ENCODE peak calls at places on chromosomes 4 and X, in eight cellular contexts. One of them, this sample, is unnamed. For H3K4me1 and H3K36me3, the result is how much of the 10 kb centered on the place peaks cover.

GRCh38 chrX:46838974-46839480 is 2.2 kb downstream of the RP2 start:
- DNase-seq in astrocyte: no peak
- DNase-seq in IMR-90: peak
- DNase-seq in right lobe of liver: no peak
- DNase-seq in Caco-2: no peak
- DNase-seq in SK-N-SH: no peak
- DNase-seq in adipocyte: peak
- DNase-seq in hepatocyte: no peak
- DNase-seq in this sample: no peak

GRCh38 chr4:2354760-2355159 is 63.7 kb downstream of the ZFYVE28 start:
- DNase-seq in astrocyte: no peak
- DNase-seq in IMR-90: no peak
- DNase-seq in right lobe of liver: peak
- DNase-seq in Caco-2: no peak
- DNase-seq in SK-N-SH: peak
- DNase-seq in adipocyte: no peak
- DNase-seq in hepatocyte: no peak
- DNase-seq in this sample: no peak

GRCh38 chrX:153307546-153308175 is 13.9 kb downstream of the PNMA6F start:
- DNase-seq in astrocyte: no peak
- DNase-seq in IMR-90: no peak
- DNase-seq in right lobe of liver: no peak
- DNase-seq in Caco-2: no peak
- DNase-seq in SK-N-SH: no peak
- DNase-seq in adipocyte: peak
- DNase-seq in hepatocyte: no peak
- DNase-seq in this sample: no peak

GRCh38 chrX:20988118-20988517 is 386.1 kb upstream of the CNKSR2 start:
- DNase-seq in astrocyte: peak
- DNase-seq in IMR-90: no peak
- DNase-seq in right lobe of liver: no peak
- DNase-seq in Caco-2: no peak
- DNase-seq in SK-N-SH: no peak
- DNase-seq in adipocyte: no peak
- DNase-seq in hepatocyte: no peak
- DNase-seq in this sample: no peak

GRCh38 chr4:99209671-99210070 is 9.4 kb downstream of the ADH6 start:
- DNase-seq in astrocyte: peak
- DNase-seq in IMR-90: peak
- DNase-seq in right lobe of liver: no peak
- DNase-seq in Caco-2: no peak
- DNase-seq in SK-N-SH: no peak
- DNase-seq in adipocyte: peak
- DNase-seq in hepatocyte: no peak
- DNase-seq in this sample: no peak

GRCh38 chr4:153510252-153511001 is 44.3 kb downstream of the TMEM131L start:
- DNase-seq in astrocyte: no peak
- DNase-seq in IMR-90: no peak
- DNase-seq in right lobe of liver: no peak
- DNase-seq in Caco-2: no peak
- DNase-seq in SK-N-SH: no peak
- DNase-seq in adipocyte: no peak
- DNase-seq in hepatocyte: no peak
- DNase-seq in this sample: no peak

GRCh38 chrX:133850414-133850813 is 135.0 kb downstream of the GPC3 start:
- DNase-seq in astrocyte: no peak
- DNase-seq in IMR-90: no peak
- DNase-seq in right lobe of liver: no peak
- DNase-seq in Caco-2: no peak
- DNase-seq in SK-N-SH: no peak
- DNase-seq in adipocyte: peak
- DNase-seq in hepatocyte: no peak
- DNase-seq in this sample: no peak

GRCh38 chrX:107672955-107673378 is 44.7 kb downstream of the PRPS1 start:
- DNase-seq in astrocyte: peak
- DNase-seq in IMR-90: peak
- DNase-seq in right lobe of liver: peak
- DNase-seq in Caco-2: peak
- DNase-seq in SK-N-SH: peak
- DNase-seq in adipocyte: peak
- DNase-seq in hepatocyte: peak
- DNase-seq in this sample: peak

GRCh38 chr4:139555705-139556070 is 331 bp downstream of the SETD7 start:
- DNase-seq in astrocyte: no peak
- DNase-seq in IMR-90: no peak
- DNase-seq in right lobe of liver: peak
- DNase-seq in Caco-2: peak
- DNase-seq in SK-N-SH: peak
- DNase-seq in adipocyte: peak
- DNase-seq in hepatocyte: peak
- DNase-seq in this sample: no peak

GRCh38 chr4:112517911-112518310 is 1.9 kb upstream of the NEUROG2 start:
- DNase-seq in astrocyte: no peak
- DNase-seq in IMR-90: no peak
- DNase-seq in right lobe of liver: no peak
- DNase-seq in Caco-2: no peak
- DNase-seq in SK-N-SH: no peak
- DNase-seq in adipocyte: no peak
- DNase-seq in hepatocyte: no peak
- DNase-seq in this sample: no peak
- H3K4me1 ChIP-seq in astrocyte: under half
- H3K4me1 ChIP-seq in IMR-90: under half
- H3K4me1 ChIP-seq in right lobe of liver: under half
- H3K4me1 ChIP-seq in Caco-2: under half
- H3K4me1 ChIP-seq in SK-N-SH: under half
- H3K4me1 ChIP-seq in adipocyte: under half
- H3K4me1 ChIP-seq in hepatocyte: under half
- H3K4me1 ChIP-seq in this sample: half or more

GRCh38 chr4:40432504-40432903 is 97.4 kb downstream of the CHRNA9 start:
- DNase-seq in astrocyte: no peak
- DNase-seq in IMR-90: no peak
- DNase-seq in right lobe of liver: no peak
- DNase-seq in Caco-2: no peak
- DNase-seq in SK-N-SH: no peak
- DNase-seq in adipocyte: no peak
- DNase-seq in hepatocyte: no peak
- DNase-seq in this sample: no peak
- H3K36me3 ChIP-seq in astrocyte: under half
- H3K36me3 ChIP-seq in IMR-90: under half
- H3K36me3 ChIP-seq in right lobe of liver: half or more
- H3K36me3 ChIP-seq in Caco-2: under half
- H3K36me3 ChIP-seq in SK-N-SH: under half
- H3K36me3 ChIP-seq in adipocyte: under half
- H3K36me3 ChIP-seq in hepatocyte: under half
- H3K36me3 ChIP-seq in this sample: under half

GRCh38 chrX:137549073-137549472 is 16.9 kb upstream of the ZIC3 start:
- DNase-seq in astrocyte: no peak
- DNase-seq in IMR-90: no peak
- DNase-seq in right lobe of liver: no peak
- DNase-seq in Caco-2: no peak
- DNase-seq in SK-N-SH: no peak
- DNase-seq in adipocyte: no peak
- DNase-seq in hepatocyte: no peak
- DNase-seq in this sample: no peak

GRCh38 chrX:137547291-137547690 is 18.6 kb upstream of the ZIC3 start:
- DNase-seq in astrocyte: no peak
- DNase-seq in IMR-90: no peak
- DNase-seq in right lobe of liver: no peak
- DNase-seq in Caco-2: no peak
- DNase-seq in SK-N-SH: no peak
- DNase-seq in adipocyte: no peak
- DNase-seq in hepatocyte: no peak
- DNase-seq in this sample: no peak

GRCh38 chrX:137548261-137548660 is 17.7 kb upstream of the ZIC3 start:
- DNase-seq in astrocyte: no peak
- DNase-seq in IMR-90: no peak
- DNase-seq in right lobe of liver: no peak
- DNase-seq in Caco-2: no peak
- DNase-seq in SK-N-SH: no peak
- DNase-seq in adipocyte: no peak
- DNase-seq in hepatocyte: no peak
- DNase-seq in this sample: no peak

GRCh38 chrX:137549846-137550534 is 15.9 kb upstream of the ZIC3 start:
- DNase-seq in astrocyte: no peak
- DNase-seq in IMR-90: no peak
- DNase-seq in right lobe of liver: no peak
- DNase-seq in Caco-2: no peak
- DNase-seq in SK-N-SH: no peak
- DNase-seq in adipocyte: no peak
- DNase-seq in hepatocyte: no peak
- DNase-seq in this sample: no peak

DNA sequence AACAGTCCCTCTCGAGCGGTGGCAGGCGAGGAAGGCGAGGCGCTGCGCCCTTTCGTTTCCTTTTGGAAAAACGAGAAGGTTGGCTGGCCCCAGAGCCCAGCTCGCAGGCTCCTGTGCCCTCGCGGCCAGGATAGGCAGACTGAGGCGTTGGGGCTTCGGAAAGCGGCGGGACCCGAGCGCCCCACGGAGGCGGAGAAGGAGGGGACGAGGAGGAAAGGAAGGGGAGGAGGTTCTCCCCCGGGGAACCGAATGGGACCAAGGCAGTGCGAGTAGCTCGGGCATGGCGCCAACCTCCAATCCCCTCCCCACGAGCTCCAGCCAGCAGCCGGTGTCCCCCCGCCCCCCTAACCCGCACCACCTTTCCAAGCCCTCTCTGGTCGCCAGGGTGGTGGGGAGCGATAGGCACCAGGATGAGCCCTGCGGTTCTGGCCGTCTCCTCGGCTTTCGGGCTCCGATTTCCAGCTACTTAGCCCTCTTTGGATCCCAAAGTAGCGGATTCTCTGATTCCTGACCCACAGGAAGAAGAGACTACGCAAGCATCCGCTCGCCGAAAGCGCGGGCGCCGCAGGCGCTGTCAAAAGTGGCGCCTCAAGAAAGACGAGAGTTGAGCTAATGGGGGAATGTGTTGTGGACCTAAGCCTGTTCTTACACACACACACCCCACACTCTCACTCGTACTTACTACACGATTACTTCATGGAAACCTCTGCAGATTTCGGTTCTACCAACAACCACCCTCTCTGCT is 15.2 kb upstream of the ZIC3 start:
- DNase-seq in astrocyte: no peak
- DNase-seq in IMR-90: no peak
- DNase-seq in right lobe of liver: no peak
- DNase-seq in Caco-2: no peak
- DNase-seq in SK-N-SH: no peak
- DNase-seq in adipocyte: no peak
- DNase-seq in hepatocyte: no peak
- DNase-seq in this sample: no peak
- H3K4me3 ChIP-seq in astrocyte: peak
- H3K4me3 ChIP-seq in IMR-90: no peak
- H3K4me3 ChIP-seq in right lobe of liver: no peak
- H3K4me3 ChIP-seq in Caco-2: no peak
- H3K4me3 ChIP-seq in SK-N-SH: no peak
- H3K4me3 ChIP-seq in adipocyte: no peak
- H3K4me3 ChIP-seq in hepatocyte: no peak
- H3K4me3 ChIP-seq in this sample: no peak

GRCh38 chr4:89331637-89332544 is 24.3 kb upstream of the GPRIN3 start:
- DNase-seq in astrocyte: no peak
- DNase-seq in IMR-90: no peak
- DNase-seq in right lobe of liver: no peak
- DNase-seq in Caco-2: no peak
- DNase-seq in SK-N-SH: no peak
- DNase-seq in adipocyte: no peak
- DNase-seq in hepatocyte: no peak
- DNase-seq in this sample: no peak

GRCh38 chr4:89334311-89334710 is 26.7 kb upstream of the GPRIN3 start:
- DNase-seq in astrocyte: no peak
- DNase-seq in IMR-90: no peak
- DNase-seq in right lobe of liver: no peak
- DNase-seq in Caco-2: no peak
- DNase-seq in SK-N-SH: no peak
- DNase-seq in adipocyte: no peak
- DNase-seq in hepatocyte: no peak
- DNase-seq in this sample: peak

GRCh38 chr4:89331197-89331596 is 23.6 kb upstream of the GPRIN3 start:
- DNase-seq in astrocyte: no peak
- DNase-seq in IMR-90: no peak
- DNase-seq in right lobe of liver: no peak
- DNase-seq in Caco-2: no peak
- DNase-seq in SK-N-SH: no peak
- DNase-seq in adipocyte: no peak
- DNase-seq in hepatocyte: no peak
- DNase-seq in this sample: no peak

GRCh38 chr4:89324671-89325070 is 17.1 kb upstream of the GPRIN3 start:
- DNase-seq in astrocyte: peak
- DNase-seq in IMR-90: peak
- DNase-seq in right lobe of liver: no peak
- DNase-seq in Caco-2: no peak
- DNase-seq in SK-N-SH: no peak
- DNase-seq in adipocyte: peak
- DNase-seq in hepatocyte: no peak
- DNase-seq in this sample: no peak

GRCh38 chr4:89329280-89329679 is 21.7 kb upstream of the GPRIN3 start:
- DNase-seq in astrocyte: no peak
- DNase-seq in IMR-90: no peak
- DNase-seq in right lobe of liver: no peak
- DNase-seq in Caco-2: no peak
- DNase-seq in SK-N-SH: no peak
- DNase-seq in adipocyte: no peak
- DNase-seq in hepatocyte: no peak
- DNase-seq in this sample: no peak
- H3K4me1 ChIP-seq in astrocyte: under half
- H3K4me1 ChIP-seq in IMR-90: under half
- H3K4me1 ChIP-seq in right lobe of liver: under half
- H3K4me1 ChIP-seq in Caco-2: under half
- H3K4me1 ChIP-seq in SK-N-SH: under half
- H3K4me1 ChIP-seq in adipocyte: under half
- H3K4me1 ChIP-seq in hepatocyte: under half
- H3K4me1 ChIP-seq in this sample: under half

DNA sequence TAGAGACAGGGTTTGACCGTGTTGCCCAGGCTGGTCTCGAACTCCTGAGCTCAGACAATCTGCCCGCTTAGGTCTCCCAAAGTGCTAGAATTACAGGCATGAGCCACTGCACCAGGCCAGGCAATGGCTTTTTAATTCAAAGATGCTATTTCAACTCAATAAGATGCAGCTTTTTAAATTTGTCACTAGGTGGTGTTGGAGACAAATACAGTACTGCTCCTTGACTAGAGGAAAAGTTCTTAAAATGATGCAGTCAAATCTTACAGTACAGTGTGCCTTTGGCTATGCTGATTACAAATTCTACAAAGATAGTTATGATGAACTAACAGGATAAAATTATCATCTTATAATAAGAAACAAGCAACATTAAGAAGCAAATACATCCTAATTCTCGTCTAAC is 441.1 kb downstream of the KCNIP4 start:
- DNase-seq in astrocyte: no peak
- DNase-seq in IMR-90: no peak
- DNase-seq in right lobe of liver: no peak
- DNase-seq in Caco-2: no peak
- DNase-seq in SK-N-SH: peak
- DNase-seq in adipocyte: peak
- DNase-seq in hepatocyte: no peak
- DNase-seq in this sample: no peak
- H3K36me3 ChIP-seq in astrocyte: under half
- H3K36me3 ChIP-seq in IMR-90: under half
- H3K36me3 ChIP-seq in right lobe of liver: under half
- H3K36me3 ChIP-seq in Caco-2: under half
- H3K36me3 ChIP-seq in SK-N-SH: under half
- H3K36me3 ChIP-seq in adipocyte: under half
- H3K36me3 ChIP-seq in hepatocyte: under half
- H3K36me3 ChIP-seq in this sample: under half

GRCh38 chr4:133149364-133149695 is 236 bp downstream of the PCDH10 start:
- DNase-seq in astrocyte: no peak
- DNase-seq in IMR-90: no peak
- DNase-seq in right lobe of liver: no peak
- DNase-seq in Caco-2: no peak
- DNase-seq in SK-N-SH: no peak
- DNase-seq in adipocyte: no peak
- DNase-seq in hepatocyte: no peak
- DNase-seq in this sample: no peak
- H3K4me3 ChIP-seq in astrocyte: peak
- H3K4me3 ChIP-seq in IMR-90: peak
- H3K4me3 ChIP-seq in right lobe of liver: peak
- H3K4me3 ChIP-seq in Caco-2: no peak
- H3K4me3 ChIP-seq in SK-N-SH: peak
- H3K4me3 ChIP-seq in adipocyte: peak
- H3K4me3 ChIP-seq in hepatocyte: peak
- H3K4me3 ChIP-seq in this sample: no peak

This sample was measured in HAP-1.